ENCODE peak calls at places on chromosomes 12 and 14, in eight cellular contexts. E, V, T, G, U, S, C and N are unnamed samples.
A peak's percentile ranks its signal among the peaks of the same experiment; 100 is the strongest.

GRCh38 chr12:67069451-67070306 is 199.5 kb upstream of the CAND1 start:
- DNase-seq in E (no peak), V (no peak), T (no peak), G (peak; percentile 8), U (no peak), S (peak; percentile 54), C (no peak), N (peak; percentile 24)

GRCh38 chr12:77049767-77050353 is 15.5 kb downstream of the E2F7 start:
- DNase-seq in E (peak; percentile 52), V (no peak), T (no peak), G (peak; percentile 74), U (no peak), S (no peak), C (no peak), N (no peak)

GRCh38 chr14:22549981-22550670 is 38.9 kb downstream of the DAD1 start:
- DNase-seq in E (peak; percentile 74), V (peak; percentile 50), T (no peak), G (peak; percentile 43), U (no peak), S (no peak), C (no peak), N (no peak)

GRCh38 chr14:101221549-101222160 is 318.1 kb upstream of the RTL1 start:
- DNase-seq in E (no peak), V (no peak), T (no peak), G (no peak), U (peak; percentile 13), S (no peak), C (no peak), N (no peak)

GRCh38 chr14:22489957-22490950 is 98.8 kb downstream of the DAD1 start:
- DNase-seq in E (no peak), V (no peak), T (no peak), G (no peak), U (no peak), S (no peak), C (no peak), N (no peak)

GRCh38 chr14:22131749-22132476 is 457.1 kb downstream of the DAD1 start:
- DNase-seq in E (no peak), V (no peak), T (no peak), G (no peak), U (no peak), S (no peak), C (no peak), N (peak; percentile 0)

GRCh38 chr12:25521625-25522256 is 31.3 kb downstream of the LMNTD1 start:
- DNase-seq in E (no peak), V (no peak), T (no peak), G (no peak), U (no peak), S (no peak), C (no peak), N (no peak)

GRCh38 chr12:52646613-52647012 is 5.4 kb downstream of the KRT2 start:
- DNase-seq in E (no peak), V (no peak), T (no peak), G (no peak), U (no peak), S (no peak), C (no peak), N (no peak)

GRCh38 chr14:96088131-96088880 is 49.1 kb downstream of the C14orf132 start:
- DNase-seq in E (no peak), V (no peak), T (no peak), G (no peak), U (peak; percentile 17), S (no peak), C (no peak), N (no peak)

GRCh38 chr12:68349921-68350606 is 17.9 kb upstream of the MDM1 start:
- DNase-seq in E (no peak), V (no peak), T (no peak), G (no peak), U (no peak), S (no peak), C (no peak), N (no peak)

GRCh38 chr12:56631790-56632700 is 1.9 kb upstream of the BAZ2A start:
- DNase-seq in E (no peak), V (peak; percentile 49), T (peak; percentile 48), G (peak; percentile 47), U (peak; percentile 82), S (peak; percentile 74), C (peak; percentile 76), N (peak; percentile 60)

GRCh38 chr12:32765906-32766305 is 10.2 kb upstream of the YARS2 start:
- DNase-seq in E (peak; percentile 62), V (no peak), T (no peak), G (peak; percentile 35), U (no peak), S (no peak), C (no peak), N (peak; percentile 73)

GRCh38 chr12:779745-780734 is 27.7 kb downstream of the WNK1 start:
- DNase-seq in E (peak; percentile 79), V (no peak), T (no peak), G (peak; percentile 50), U (no peak), S (no peak), C (no peak), N (no peak)

GRCh38 chr14:87944987-87945604 is 47.9 kb downstream of the GALC start:
- DNase-seq in E (peak; percentile 28), V (no peak), T (no peak), G (peak; percentile 73), U (no peak), S (no peak), C (no peak), N (no peak)

GRCh38 chr12:118015306-118015705 is 1.2 kb upstream of the RFC5 start:
- DNase-seq in E (no peak), V (no peak), T (no peak), G (no peak), U (no peak), S (no peak), C (no peak), N (no peak)

DNA sequence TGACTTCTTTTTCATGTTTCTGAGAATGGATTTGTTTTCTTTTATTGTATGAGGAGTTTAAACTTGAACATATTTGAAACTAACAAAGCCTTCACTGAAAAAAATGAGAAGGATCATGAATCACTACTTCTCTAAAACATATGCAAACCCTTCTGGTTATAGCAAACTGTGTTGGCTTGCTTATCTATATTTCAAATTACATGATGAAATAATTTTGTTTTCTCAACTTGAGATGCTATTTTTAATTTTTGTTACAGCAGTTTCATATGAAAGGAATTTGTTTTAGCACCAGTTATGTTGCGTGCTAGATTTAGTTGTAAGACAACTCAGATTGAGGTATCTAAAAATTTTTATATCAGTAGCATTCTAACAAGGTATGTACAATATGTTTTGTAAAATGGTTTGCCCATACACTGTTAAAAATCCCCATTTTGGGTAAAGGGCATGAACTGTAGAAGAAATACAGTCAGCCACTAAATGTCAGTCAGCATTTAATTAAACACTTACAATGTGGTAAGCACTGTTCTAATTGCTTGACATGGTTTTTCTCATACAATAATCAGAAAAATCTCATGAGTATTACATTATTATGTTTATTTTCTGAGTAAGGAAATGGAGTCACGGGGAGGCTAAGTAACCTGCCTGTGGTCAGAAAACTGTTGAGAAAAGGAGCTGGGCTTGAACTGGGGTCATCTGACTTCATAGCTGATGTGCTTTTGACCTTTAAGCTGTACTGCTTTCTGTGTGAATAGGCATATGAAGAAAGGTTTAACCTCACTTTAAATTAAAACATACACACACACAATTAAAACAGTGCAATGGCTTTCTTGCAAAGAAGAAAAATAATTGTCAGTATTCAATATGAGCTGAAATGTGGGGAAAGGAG is 105.7 kb downstream of the PLEKHA5 start:
- DNase-seq in E (peak; percentile 62), V (no peak), T (no peak), G (peak; percentile 72), U (no peak), S (no peak), C (no peak), N (no peak)
- H3K4me3 ChIP-seq in E (no peak overlapping the region), V (no peak overlapping the region), T (no peak overlapping the region), G (no peak overlapping the region), U (no peak overlapping the region), S (no peak overlapping the region), C (no peak overlapping the region), N (no peak overlapping the region)

DNA sequence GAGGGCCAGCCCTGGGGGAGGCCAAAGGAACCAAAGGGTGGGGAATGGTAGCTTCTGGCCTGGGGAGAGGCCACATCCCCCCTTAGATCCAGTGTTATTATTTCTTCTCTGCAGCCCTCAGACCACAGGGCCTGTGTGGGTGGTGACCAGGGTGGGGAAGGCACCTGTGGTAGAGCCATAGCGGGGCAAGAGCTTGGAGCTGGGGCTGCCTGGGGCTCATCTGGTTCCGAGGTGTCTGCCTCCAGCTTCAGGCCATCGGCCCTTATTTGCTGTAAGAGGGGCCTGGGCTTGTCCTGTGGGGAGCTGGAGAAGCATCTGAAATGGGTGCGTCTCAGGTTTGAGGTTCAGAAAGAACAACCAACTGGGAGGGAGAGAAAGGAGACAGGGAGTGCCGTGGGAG is 2.1 kb upstream of the B3GNT4 start:
- DNase-seq in E (no peak), V (no peak), T (no peak), G (no peak), U (no peak), S (no peak), C (no peak), N (no peak)
- H3K27me3 ChIP-seq in E (peaks cover 22% of the 10 kb centered on the region), V (no peaks in the 10 kb centered on the region), T (peaks cover 74% of the 10 kb centered on the region), G (peaks cover 42% of the 10 kb centered on the region), U (peaks cover 92% of the 10 kb centered on the region), S (no peaks in the 10 kb centered on the region), C (peaks cover 2% of the 10 kb centered on the region), N (no peaks in the 10 kb centered on the region)

GRCh38 chr12:30794020-30794419 is 39.3 kb upstream of the CAPRIN2 start:
- DNase-seq in E (no peak), V (no peak), T (no peak), G (peak; percentile 15), U (no peak), S (no peak), C (no peak), N (no peak)

GRCh38 chr12:30795410-30795659 is 40.6 kb upstream of the CAPRIN2 start:
- DNase-seq in E (no peak), V (no peak), T (no peak), G (no peak), U (no peak), S (no peak), C (no peak), N (no peak)

GRCh38 chr12:30792648-30793499 is 38.1 kb upstream of the CAPRIN2 start:
- DNase-seq in E (peak; percentile 75), V (no peak), T (no peak), G (peak; percentile 63), U (no peak), S (no peak), C (no peak), N (peak; percentile 74)

GRCh38 chr12:30794591-30795409 is 40.0 kb upstream of the CAPRIN2 start:
- DNase-seq in E (peak; percentile 96), V (no peak), T (no peak), G (peak; percentile 95), U (no peak), S (no peak), C (no peak), N (peak; percentile 88)

GRCh38 chr12:30792085-30792484 is 37.3 kb upstream of the CAPRIN2 start:
- DNase-seq in E (no peak), V (no peak), T (no peak), G (no peak), U (no peak), S (no peak), C (no peak), N (no peak)
- H3K4me3 ChIP-seq in E (no peak overlapping the region), V (no peak overlapping the region), T (no peak overlapping the region), G (no peak overlapping the region), U (no peak overlapping the region), S (no peak overlapping the region), C (no peak overlapping the region), N (no peak overlapping the region)

DNA sequence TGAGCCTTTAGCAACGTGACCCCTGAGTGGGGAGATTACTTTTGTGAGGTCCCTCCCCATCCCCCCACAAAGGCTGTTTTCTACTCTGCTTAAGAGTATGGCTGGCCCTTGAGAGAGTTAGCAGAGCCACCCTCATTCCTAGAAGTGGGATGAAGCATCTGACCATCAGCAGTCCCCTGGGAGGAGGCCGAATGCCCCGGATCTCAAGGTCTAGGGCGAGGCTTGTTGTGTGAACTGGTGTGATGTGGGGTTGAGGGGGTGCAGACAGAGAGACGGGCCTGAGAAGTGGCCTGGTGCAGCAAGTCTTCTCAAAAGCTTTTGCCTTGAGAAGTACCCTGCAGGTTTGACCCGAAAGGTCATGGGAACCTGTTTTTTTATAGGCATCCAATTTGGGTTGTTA is 153.0 kb upstream of the FKBP4 start:
- DNase-seq in E (no peak), V (no peak), T (no peak), G (no peak), U (no peak), S (no peak), C (no peak), N (no peak)
- H3K27me3 ChIP-seq in E (no peaks in the 10 kb centered on the region), V (peaks cover 6% of the 10 kb centered on the region), T (no peaks in the 10 kb centered on the region), G (no peaks in the 10 kb centered on the region), U (peaks cover 38% of the 10 kb centered on the region), S (no peaks in the 10 kb centered on the region), C (no peaks in the 10 kb centered on the region), N (no peaks in the 10 kb centered on the region)